ENCODE peak calls at places on chromosomes 7 and 10, in six cellular contexts. U is colonic mucosa, N is endodermal cell, J is NT2/D1, S is adipocyte, X is IMR-90. F is an unnamed sample.

GRCh38 chr10:3046941-3047621 is 20.3 kb upstream of the PFKP start:
- DNase-seq in N (no peak), J (no peak), U (no peak), S (peak; percentile 19), X (peak; percentile 66), F (no peak)

GRCh38 chr7:137771273-137771672 is 75.5 kb downstream of the DGKI start:
- DNase-seq in J (no peak), U (no peak), N (no peak), S (peak; percentile 56), X (peak; percentile 24), F (no peak)

GRCh38 chr10:14648042-14648765 is 126.5 kb downstream of the FAM107B start:
- DNase-seq in X (peak; percentile 65), U (peak; percentile 71), N (peak; percentile 60), S (peak; percentile 77), J (no peak), F (peak; percentile 35)

GRCh38 chr7:34121366-34121765 is 216.0 kb downstream of the BMPER start:
- DNase-seq in J (no peak), S (no peak), U (no peak), X (peak; percentile 52), N (no peak), F (no peak)

GRCh38 chr10:13271552-13272163 is 28.2 kb downstream of the PHYH start:
- DNase-seq in N (peak; percentile 95), U (peak; percentile 65), X (peak; percentile 22), S (no peak), J (peak; percentile 35), F (peak; percentile 43)

GRCh38 chr10:29757551-29758297 is 123.0 kb upstream of the SVIL start:
- DNase-seq in N (no peak), X (peak; percentile 68), U (peak; percentile 43), S (no peak), J (no peak), F (no peak)

GRCh38 chr10:10873915-10874314 is 143.8 kb upstream of the CELF2 start:
- DNase-seq in J (no peak), N (no peak), U (no peak), X (no peak), S (no peak), F (no peak)

GRCh38 chr10:8053446-8054242 is 844 bp upstream of the GATA3 start:
- DNase-seq in N (peak; percentile 97), J (no peak), S (peak; percentile 88), X (peak; percentile 70), U (peak; percentile 86), F (peak; percentile 92)

GRCh38 chr10:35933940-35934636 is 292.0 kb upstream of the FZD8 start:
- DNase-seq in S (no peak), N (no peak), X (no peak), U (no peak), J (no peak), F (no peak)

GRCh38 chr7:33091111-33091531 is 18.1 kb downstream of the RP9 start:
- DNase-seq in U (no peak), S (peak; percentile 34), X (peak; percentile 74), J (no peak), N (no peak), F (no peak)

GRCh38 chr10:12847361-12847975 is 154.0 kb downstream of the CCDC3 start:
- DNase-seq in S (no peak), N (peak; percentile 95), X (no peak), U (peak; percentile 32), J (peak; percentile 20), F (peak; percentile 25)

GRCh38 chr10:124150189-124150806 is 56.9 kb upstream of the CHST15 start:
- DNase-seq in X (no peak), S (no peak), U (no peak), J (no peak), N (peak; percentile 46), F (peak; percentile 37)

GRCh38 chr10:99784025-99784730 is 1.7 kb downstream of the ABCC2 start:
- DNase-seq in X (peak; percentile 90), N (no peak), U (no peak), S (peak; percentile 59), J (no peak), F (no peak)

GRCh38 chr7:55304363-55304762 is 60.8 kb upstream of the LANCL2 start:
- DNase-seq in N (no peak), S (no peak), J (no peak), X (no peak), U (no peak), F (no peak)

GRCh38 chr7:145903658-145904057 is 212.9 kb upstream of the CNTNAP2 start:
- DNase-seq in U (no peak), X (no peak), J (no peak), N (no peak), S (no peak), F (no peak)

GRCh38 chr7:140212100-140212881 is 35.5 kb upstream of the KDM7A start:
- DNase-seq in J (no peak), X (peak; percentile 32), U (peak; percentile 86), S (no peak), N (no peak), F (no peak)

GRCh38 chr7:70093496-70093895 is 495.2 kb downstream of the AUTS2 start:
- DNase-seq in S (no peak), J (no peak), U (no peak), N (no peak), X (no peak), F (no peak)

GRCh38 chr7:21028990-21029337 is 242.3 kb upstream of the SP8 start:
- DNase-seq in S (no peak), X (no peak), N (no peak), J (peak; percentile 23), U (no peak), F (no peak)

GRCh38 chr10:103640436-103641181 is 147.1 kb downstream of the NEURL1 start:
- DNase-seq in S (no peak), X (no peak), N (no peak), J (no peak), U (no peak), F (no peak)

GRCh38 chr10:72812415-72812797 is 81.1 kb upstream of the OIT3 start:
- DNase-seq in U (no peak), N (no peak), S (no peak), X (no peak), J (no peak), F (no peak)

GRCh38 chr10:30219977-30220751 is 128.9 kb downstream of the MTPAP start:
- DNase-seq in N (no peak), S (peak; percentile 84), J (no peak), X (peak; percentile 51), U (no peak), F (no peak)

DNA sequence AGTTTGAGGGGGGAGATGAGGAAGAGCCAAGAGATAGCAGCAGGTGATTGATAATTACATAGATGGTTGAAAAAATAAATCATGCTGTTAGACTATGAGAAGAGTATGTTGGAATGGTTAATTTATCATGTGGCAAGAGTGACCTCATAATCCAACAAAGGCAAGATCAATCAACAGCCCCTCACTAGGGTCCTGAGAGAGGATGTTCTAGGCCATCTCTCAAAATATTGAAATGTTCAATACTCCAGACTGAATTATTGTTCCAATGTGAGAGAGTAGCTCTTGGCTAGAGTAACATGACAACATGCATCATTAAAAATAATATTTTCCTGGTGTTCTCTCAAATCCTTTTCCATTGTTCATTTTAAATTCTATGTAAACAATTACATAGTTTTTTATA is 67.9 kb downstream of the ADD3 start:
- DNase-seq in S (no peak), U (no peak), N (no peak), J (no peak), X (no peak), F (no peak)
- H3K9ac ChIP-seq in S (peak overlapping the region; percentile 74), U (no peak overlapping the region), N (no peak overlapping the region), J (no peak overlapping the region), X (no peak overlapping the region), F (no peak overlapping the region)

DNA sequence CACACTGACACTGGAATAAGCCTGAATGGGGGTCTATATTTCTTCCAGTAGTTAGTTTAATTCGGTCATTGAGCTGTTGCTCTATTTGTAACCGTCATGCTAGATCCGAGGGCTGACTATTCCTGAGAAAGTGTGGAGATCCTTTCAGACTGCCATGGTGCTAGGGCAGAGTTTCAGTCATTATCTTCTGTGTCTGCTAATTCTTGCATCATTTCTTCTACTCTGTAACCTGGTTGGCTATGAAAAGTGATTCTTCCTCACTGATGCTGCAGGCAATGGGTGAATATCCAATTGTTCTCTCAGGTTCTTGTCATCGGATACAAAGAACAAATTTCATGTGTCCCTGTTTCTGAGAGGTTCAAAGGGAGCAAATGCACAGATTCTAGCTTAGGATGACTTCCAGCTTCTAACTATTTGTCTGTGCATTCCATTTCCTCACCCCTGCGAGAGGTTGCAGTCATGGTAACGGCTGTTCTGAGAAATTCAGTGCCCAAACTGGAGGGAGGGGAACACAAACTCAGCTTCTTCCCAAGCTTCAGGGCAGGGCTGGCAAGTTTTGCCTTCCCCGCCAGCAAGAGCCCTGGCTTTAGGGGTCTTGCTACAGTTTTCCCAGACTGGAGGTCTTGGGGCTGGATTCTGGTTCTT is 11.0 kb downstream of the FAS start:
- DNase-seq in X (peak; percentile 31), J (no peak), U (no peak), N (no peak), S (peak; percentile 65), F (no peak)
- H3K9ac ChIP-seq in X (no peak overlapping the region), J (no peak overlapping the region), U (peak overlapping the region; percentile 2), N (no peak overlapping the region), S (peak overlapping the region; percentile 82), F (no peak overlapping the region)

GRCh38 chr10:96643920-96644319 is 57.1 kb upstream of the TM9SF3 start:
- DNase-seq in U (no peak), X (no peak), N (no peak), S (no peak), J (no peak), F (peak; percentile 9)

GRCh38 chr10:96641896-96642295 is 55.1 kb upstream of the TM9SF3 start:
- DNase-seq in J (no peak), S (no peak), U (no peak), N (no peak), X (no peak), F (no peak)

GRCh38 chr10:96642530-96642929 is 55.7 kb upstream of the TM9SF3 start:
- DNase-seq in S (no peak), N (no peak), X (no peak), J (no peak), U (no peak), F (no peak)

GRCh38 chr10:96642973-96643372 is 56.2 kb upstream of the TM9SF3 start:
- DNase-seq in N (peak; percentile 90), J (peak; percentile 18), U (peak; percentile 86), S (peak; percentile 43), X (peak; percentile 31), F (peak; percentile 54)

DNA sequence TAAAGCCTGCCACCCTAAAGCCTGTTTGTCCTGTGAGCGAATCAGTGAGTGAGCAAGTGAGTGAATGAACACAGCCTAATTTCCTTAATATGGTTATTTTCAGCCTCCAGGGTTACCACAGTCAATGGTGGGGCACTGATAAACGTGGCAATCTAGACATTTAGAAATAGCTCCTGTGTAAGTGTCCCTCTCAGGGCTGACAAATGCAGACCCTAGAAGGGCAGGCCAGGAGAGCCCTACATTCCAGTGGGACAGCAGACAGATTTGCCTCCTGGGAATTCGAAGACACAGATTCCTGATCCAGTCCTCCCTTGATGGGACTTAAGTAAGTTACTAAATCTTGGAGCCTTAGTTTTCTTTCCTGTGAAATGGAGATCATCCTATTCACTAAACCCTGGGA is 54.6 kb upstream of the TM9SF3 start:
- DNase-seq in J (no peak), U (no peak), S (no peak), N (no peak), X (no peak), F (no peak)
- H3K9ac ChIP-seq in J (no peak overlapping the region), U (no peak overlapping the region), S (no peak overlapping the region), N (no peak overlapping the region), X (no peak overlapping the region), F (no peak overlapping the region)

DNA sequence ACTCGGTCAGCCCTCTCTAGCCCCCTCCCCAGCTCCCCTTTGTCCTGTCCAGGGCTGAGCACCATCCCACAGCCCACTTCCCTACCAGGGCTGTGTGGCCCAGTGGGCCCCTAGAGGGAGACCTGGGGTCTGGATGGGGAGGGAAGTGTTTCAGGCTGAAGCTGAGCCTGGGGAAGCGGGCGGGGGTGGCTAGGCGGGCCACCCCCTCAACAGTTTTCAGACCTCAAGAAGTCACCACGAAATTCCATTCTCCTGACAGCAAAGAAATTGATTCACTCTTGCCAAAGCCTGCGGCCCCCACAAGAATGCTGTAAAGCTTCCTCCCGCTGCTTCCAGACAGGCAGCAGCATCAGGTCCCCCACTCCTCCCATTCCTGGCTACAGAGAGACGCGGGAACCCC is 2.6 kb upstream of the LFNG start:
- DNase-seq in J (no peak), N (no peak), X (peak; percentile 93), S (peak; percentile 86), U (no peak), F (no peak)
- H3K9ac ChIP-seq in J (peak overlapping the region; percentile 59), N (no peak overlapping the region), X (no peak overlapping the region), S (no peak overlapping the region), U (no peak overlapping the region), F (no peak overlapping the region)